ENCODE peak calls at places on chromosomes 11 and 22, in seven cellular contexts. V is mammary epithelial cell; R is PC-3; H is effector memory CD4-positive, alpha-beta T cell; I is neural progenitor cell; W is heart left ventricle; J is endodermal cell. G is an unnamed sample.

GRCh38 chr11:79438631-79439429 is 2.0 kb downstream of the TENM4 start:
- DNase-seq in J (peak), W (peak), H (no peak), R (no peak), V (peak), I (peak), G (no peak)

GRCh38 chr11:110991621-110992355 is 253.7 kb upstream of the POU2AF2 start:
- DNase-seq in V (no peak), R (no peak), J (no peak), H (no peak), I (no peak), W (no peak), G (no peak)

GRCh38 chr11:134086376-134086775 is 17.5 kb downstream of the JAM3 start:
- DNase-seq in W (no peak), J (no peak), V (no peak), I (no peak), R (no peak), H (no peak), G (no peak)

GRCh38 chr11:129302386-129303101 is 73.1 kb upstream of the BARX2 start:
- DNase-seq in W (no peak), H (no peak), I (no peak), R (peak), J (no peak), V (no peak), G (no peak)

GRCh38 chr11:122439911-122440782 is 215.4 kb upstream of the UBASH3B start:
- DNase-seq in I (peak), H (no peak), V (no peak), J (peak), W (peak), R (no peak), G (peak)

GRCh38 chr11:79192836-79193235 is 248.0 kb downstream of the TENM4 start:
- DNase-seq in W (no peak), V (no peak), J (no peak), I (no peak), H (no peak), R (no peak), G (no peak)

GRCh38 chr11:118180300-118180703 is 3.9 kb upstream of the SCN2B start:
- DNase-seq in W (peak), H (no peak), V (peak), R (no peak), I (peak), J (peak), G (peak)

GRCh38 chr11:27611946-27612455 is 88.3 kb downstream of the BDNF start:
- DNase-seq in V (no peak), R (no peak), H (no peak), I (no peak), W (no peak), J (no peak), G (no peak)

GRCh38 chr11:121035823-121036222 is 11.9 kb downstream of the TBCEL start:
- DNase-seq in I (no peak), H (no peak), J (no peak), V (no peak), R (no peak), W (no peak), G (no peak)

GRCh38 chr11:70244698-70245097 is 25.8 kb upstream of the PPFIA1 start:
- DNase-seq in V (peak), J (no peak), W (no peak), H (no peak), I (no peak), R (peak), G (peak)

GRCh38 chr11:36594316-36594989 is at the start of gene IFTAP:
- DNase-seq in H (peak), I (peak), R (peak), V (peak), J (peak), W (peak), G (peak)

GRCh38 chr22:45977003-45977395 is at the start of gene WNT7B:
- DNase-seq in V (peak), I (peak), R (peak), J (peak), H (no peak), W (no peak), G (peak)

GRCh38 chr11:115612331-115612730 is 108.1 kb upstream of the CADM1 start:
- DNase-seq in I (peak), H (no peak), W (no peak), J (peak), R (no peak), V (no peak), G (no peak)

GRCh38 chr11:48154162-48154561 is 62.4 kb upstream of the OR4B1 start:
- DNase-seq in W (no peak), V (peak), R (peak), H (no peak), I (no peak), J (no peak), G (no peak)

GRCh38 chr11:114279778-114280532 is 16.2 kb upstream of the NNMT start:
- DNase-seq in H (no peak), R (peak), J (no peak), V (peak), W (no peak), I (no peak), G (no peak)

GRCh38 chr22:48241658-48242057 is 1479.2 kb downstream of the TBC1D22A start:
- DNase-seq in R (no peak), J (no peak), H (no peak), I (no peak), W (no peak), V (no peak), G (no peak)

GRCh38 chr22:30267382-30268302 is 991 bp upstream of the OSM start:
- DNase-seq in W (no peak), R (no peak), V (no peak), H (peak), J (no peak), I (no peak), G (no peak)

GRCh38 chr22:19473578-19473977 is 5.4 kb downstream of the UFD1 start:
- DNase-seq in V (no peak), W (no peak), I (no peak), J (no peak), R (no peak), H (no peak), G (no peak)

GRCh38 chr11:34161812-34162506 is 56.5 kb downstream of the NAT10 start:
- DNase-seq in R (peak), V (peak), H (no peak), W (no peak), I (no peak), J (no peak), G (no peak)

GRCh38 chr11:110123003-110123402 is 29.8 kb downstream of the ZC3H12C start:
- DNase-seq in I (no peak), H (no peak), V (no peak), W (no peak), J (no peak), R (no peak), G (no peak)

GRCh38 chr22:31099386-31099785 is 8.0 kb downstream of the SELENOM start:
- DNase-seq in H (no peak), W (no peak), I (no peak), J (no peak), V (no peak), R (no peak), G (no peak)

GRCh38 chr22:27644566-27644965 is 157.0 kb downstream of the MN1 start:
- DNase-seq in V (no peak), I (no peak), H (no peak), J (no peak), R (no peak), W (no peak), G (no peak)

GRCh38 chr11:19455731-19456130 is 215.0 kb upstream of the E2F8 start:
- DNase-seq in H (no peak), W (peak), V (no peak), R (no peak), J (peak), I (no peak), G (no peak)

GRCh38 chr11:109424893-109425292 is 2.9 kb downstream of the C11orf87 start:
- DNase-seq in R (peak), W (no peak), I (peak), V (peak), J (peak), H (no peak), G (no peak)

GRCh38 chr11:66725114-66725513 is 3.9 kb downstream of the SPTBN2 start:
- DNase-seq in W (no peak), H (no peak), I (no peak), V (no peak), J (no peak), R (no peak), G (no peak)

GRCh38 chr11:83785942-83786341 is 499.8 kb upstream of the CCDC90B start:
- DNase-seq in H (no peak), J (no peak), V (no peak), R (no peak), W (no peak), I (no peak), G (no peak)

GRCh38 chr22:27507066-27507715 is 294.4 kb downstream of the MN1 start:
- DNase-seq in I (no peak), W (no peak), J (no peak), R (peak), H (no peak), V (no peak), G (no peak)

GRCh38 chr22:37752189-37753061 is 55.3 kb upstream of the GCAT start:
- DNase-seq in I (peak), H (no peak), W (peak), R (peak), J (peak), V (peak), G (peak)

GRCh38 chr22:44663256-44663999 is 38.6 kb upstream of the PRR5 start:
- DNase-seq in V (no peak), J (no peak), H (no peak), W (no peak), I (no peak), R (no peak), G (no peak)

GRCh38 chr22:24685804-24686203 is 82.8 kb downstream of the GGT1 start:
- DNase-seq in H (no peak), W (no peak), R (no peak), I (peak), J (peak), V (no peak), G (no peak)

GRCh38 chr11:110355011-110355744 is 58.8 kb upstream of the RDX start:
- DNase-seq in V (no peak), W (no peak), I (peak), H (no peak), J (peak), R (no peak), G (peak)

GRCh38 chr22:28594784-28595324 is 84.8 kb downstream of the TTC28 start:
- DNase-seq in R (peak), W (no peak), J (no peak), I (peak), H (no peak), V (peak), G (peak)

GRCh38 chr11:102177974-102178631 is 67.9 kb downstream of the YAP1 start:
- DNase-seq in W (no peak), R (peak), H (no peak), I (no peak), V (peak), J (no peak), G (peak)

GRCh38 chr11:102318469-102318868 is 1.2 kb downstream of the BIRC3 start:
- DNase-seq in W (no peak), I (no peak), V (peak), J (no peak), H (peak), R (peak), G (peak)

GRCh38 chr11:69208190-69209037 is 52.7 kb downstream of the SMIM38 start:
- DNase-seq in J (peak), R (no peak), W (no peak), I (no peak), V (no peak), H (no peak), G (no peak)

GRCh38 chr22:39469681-39470461 is 13.1 kb downstream of the MGAT3 start:
- DNase-seq in W (no peak), V (no peak), I (peak), H (no peak), J (no peak), R (no peak), G (no peak)

GRCh38 chr22:39472570-39473556 is 16.1 kb downstream of the MGAT3 start:
- DNase-seq in R (no peak), H (no peak), V (no peak), W (no peak), J (no peak), I (no peak), G (no peak)

GRCh38 chr22:39470462-39471335 is 13.9 kb downstream of the MGAT3 start:
- DNase-seq in H (no peak), R (no peak), W (no peak), I (peak), J (no peak), V (no peak), G (no peak)

GRCh38 chr22:39473856-39474255 is 17.0 kb downstream of the MGAT3 start:
- DNase-seq in W (no peak), J (no peak), V (no peak), I (no peak), R (no peak), H (no peak), G (no peak)

DNA sequence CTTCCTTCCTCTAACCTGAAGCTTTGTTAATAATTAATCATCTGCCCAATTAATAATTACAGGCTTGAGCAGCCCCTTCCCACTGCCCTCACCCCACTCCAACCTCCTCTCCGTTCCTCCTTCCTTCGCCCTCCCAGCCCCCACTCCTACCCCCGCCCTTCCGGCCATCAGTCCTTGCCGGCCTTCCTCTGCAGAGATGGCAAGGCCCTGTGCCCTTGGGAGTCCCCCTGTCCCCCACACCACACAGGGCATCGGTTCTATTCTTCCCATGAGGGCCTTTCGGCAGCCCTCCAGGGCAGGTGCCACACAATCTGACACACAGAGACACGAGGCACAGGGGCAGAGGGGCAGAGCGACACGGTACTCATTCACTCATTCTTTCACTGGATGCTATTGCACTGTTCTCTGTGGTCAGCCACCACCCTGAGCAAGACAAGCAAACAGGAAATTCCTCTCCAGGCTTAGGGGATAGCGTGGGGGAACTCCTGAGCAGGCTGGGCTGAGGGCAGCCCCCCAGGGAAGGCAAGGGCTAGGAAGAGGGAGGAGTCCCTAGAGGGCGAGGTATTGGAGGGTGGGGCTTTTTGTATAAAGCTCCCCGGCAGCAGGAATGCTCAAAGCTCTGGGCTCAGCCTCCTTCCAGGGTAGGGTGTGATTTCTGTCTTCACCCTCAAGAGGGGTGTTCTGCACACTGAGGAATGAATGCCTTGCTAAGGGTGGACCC is 14.8 kb downstream of the MGAT3 start:
- DNase-seq in J (no peak), H (no peak), V (peak), I (peak), R (no peak), W (peak), G (no peak)
- H3K27ac ChIP-seq in J (no peak), H (no peak), V (no peak), I (peak), R (no peak), W (peak), G (peak)

GRCh38 chr11:14902650-14903350 is 10.8 kb upstream of the CYP2R1 start:
- DNase-seq in I (no peak), H (no peak), V (peak), J (no peak), R (peak), W (no peak), G (no peak)

GRCh38 chr11:14906614-14907392 is 14.8 kb upstream of the CYP2R1 start:
- DNase-seq in J (no peak), H (no peak), W (no peak), I (no peak), R (no peak), V (no peak), G (no peak)

GRCh38 chr11:14907411-14908213 is 15.6 kb upstream of the CYP2R1 start:
- DNase-seq in J (peak), H (peak), W (peak), V (peak), I (peak), R (peak), G (peak)

GRCh38 chr11:14904745-14905103 is 12.7 kb upstream of the CYP2R1 start:
- DNase-seq in W (peak), I (peak), J (peak), V (no peak), R (no peak), H (peak), G (peak)

DNA sequence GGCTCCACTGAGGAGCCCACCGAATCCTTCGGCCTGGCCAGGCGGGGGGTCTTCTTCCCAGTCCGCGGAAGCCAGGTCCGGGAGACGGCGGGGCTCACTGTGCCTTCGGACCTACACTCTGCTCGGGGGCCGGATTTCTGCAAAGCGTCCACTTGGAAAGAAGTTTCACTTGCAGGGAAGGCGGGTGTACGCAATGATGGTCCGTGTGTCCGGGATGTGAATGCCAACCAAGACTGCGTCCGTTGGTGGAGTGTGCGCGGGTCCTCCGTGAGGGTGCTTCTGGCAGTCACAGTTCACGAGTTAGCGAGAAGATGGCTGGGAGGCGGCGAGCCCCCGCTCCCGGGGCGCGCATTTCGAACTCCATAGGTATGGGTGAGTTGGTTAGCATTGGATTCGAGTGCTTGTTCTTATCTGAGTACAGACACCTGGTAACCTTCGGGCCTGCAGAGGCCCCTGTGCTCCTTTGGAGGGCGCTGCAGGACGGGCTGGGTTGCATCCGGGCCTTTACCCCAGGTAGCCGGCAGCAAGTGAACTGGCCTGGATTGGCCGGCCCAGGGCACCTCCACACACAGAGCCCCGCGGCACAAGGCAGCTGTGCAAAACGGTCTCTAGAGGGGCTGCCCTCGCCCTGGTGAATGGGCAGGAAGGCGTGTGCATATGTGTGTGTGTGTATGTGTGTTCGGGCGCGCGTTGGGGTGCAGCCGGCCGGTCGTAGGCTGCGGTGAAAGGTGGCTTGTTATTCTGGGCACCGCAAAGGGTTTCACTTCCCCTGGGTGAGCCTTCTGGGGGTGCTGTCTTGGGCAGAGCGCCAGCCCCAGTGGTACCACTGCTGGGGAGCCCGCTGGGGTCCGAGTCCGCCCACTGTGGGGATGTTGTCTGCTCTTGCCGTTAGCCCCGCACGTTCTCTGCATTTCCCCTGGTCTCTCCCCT is 13.3 kb upstream of the CYP2R1 start:
- DNase-seq in V (no peak), H (peak), J (peak), W (peak), I (peak), R (no peak), G (peak)
- H3K27ac ChIP-seq in V (no peak), H (peak), J (no peak), W (no peak), I (no peak), R (no peak), G (peak)

DNA sequence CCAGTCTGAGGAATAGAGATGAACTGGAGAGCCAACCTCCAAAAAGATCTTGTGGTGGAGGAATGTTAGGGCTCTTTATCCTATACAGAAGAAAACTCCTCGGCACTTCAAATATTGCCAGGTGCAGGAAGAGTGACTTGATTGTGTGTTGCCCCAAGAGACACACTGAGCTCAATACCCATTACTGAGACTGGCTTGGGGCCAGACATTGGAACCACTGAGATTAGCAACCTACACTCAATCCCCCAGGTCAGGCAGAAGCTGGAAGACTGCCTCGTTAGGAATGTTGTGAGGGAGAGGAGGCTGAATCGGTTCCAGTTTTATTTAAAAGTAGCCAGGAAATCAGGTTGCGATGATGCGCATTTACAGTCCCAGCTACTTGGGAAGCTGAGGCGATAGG is 2.4 kb upstream of the SGSM3 start:
- DNase-seq in I (no peak), W (no peak), H (no peak), J (no peak), R (no peak), V (no peak), G (no peak)
- H3K27ac ChIP-seq in I (no peak), W (no peak), H (no peak), J (no peak), R (no peak), V (no peak), G (no peak)

DNA sequence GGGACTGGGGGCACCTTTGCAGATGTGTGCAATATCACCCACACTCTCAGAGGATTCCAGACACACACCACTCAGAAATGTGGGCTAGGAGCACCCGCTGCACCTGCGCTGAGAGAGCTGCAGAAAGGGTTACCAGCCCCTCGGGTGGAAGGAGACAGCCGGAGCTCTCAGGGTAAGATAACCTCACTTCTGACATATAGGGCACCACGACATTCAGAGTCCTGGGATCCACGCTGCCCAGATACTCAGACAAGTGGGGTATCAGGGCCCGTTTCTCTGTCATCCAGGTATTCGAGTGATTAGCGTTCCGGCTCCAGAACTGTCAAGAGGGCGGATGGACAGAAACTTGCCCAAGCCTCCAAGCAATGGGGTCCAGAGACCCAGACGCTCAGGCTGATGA is 6.2 kb upstream of the SYT8 start:
- DNase-seq in H (no peak), W (no peak), V (no peak), J (no peak), I (no peak), R (no peak), G (no peak)
- H3K27ac ChIP-seq in H (no peak), W (no peak), V (peak), J (no peak), I (no peak), R (no peak), G (peak)

DNA sequence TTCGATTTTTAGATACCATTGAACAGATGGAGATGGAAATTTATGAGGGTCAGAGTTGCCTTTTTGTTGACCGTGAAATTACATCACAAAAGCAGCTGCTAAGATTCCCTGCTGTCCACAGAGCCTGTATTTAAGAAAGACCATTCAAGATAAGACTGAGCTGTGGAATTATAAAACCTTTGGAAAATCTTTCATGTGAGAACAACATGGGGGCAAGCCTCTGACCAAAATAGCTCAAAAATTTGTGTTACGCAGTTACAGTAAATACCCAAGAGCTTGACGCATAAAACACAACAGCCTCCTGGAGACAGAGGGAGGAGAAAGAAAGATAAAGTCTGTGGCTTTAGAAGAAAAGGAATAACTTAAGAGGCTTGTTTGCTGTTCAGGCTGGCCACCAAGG is 172.4 kb downstream of the AASDHPPT start:
- DNase-seq in H (no peak), W (no peak), R (no peak), V (no peak), I (no peak), J (no peak), G (no peak)
- H3K27ac ChIP-seq in H (no peak), W (no peak), R (no peak), V (no peak), I (peak), J (peak), G (no peak)

G was measured in A549.